ENCODE peak calls at places on chromosomes 6 and 20, in seven cellular contexts. A, U, X, B, N, L and R are unnamed samples. For H3K4me1, the result is how much of the 10 kb centered on the place peaks cover.

GRCh38 chr6:127737768-127738167 is 160.8 kb downstream of the C6orf58 start:
- DNase-seq in A (no peak), U (peak), X (no peak), B (no peak), N (peak), L (no peak), R (no peak)

GRCh38 chr6:33204165-33204414 is 365 bp upstream of the HSD17B8 start:
- DNase-seq in A (no peak), U (no peak), X (no peak), B (no peak), N (no peak), L (no peak), R (no peak)

GRCh38 chr20:3238616-3239025 is 369 bp downstream of the SLC4A11 start:
- DNase-seq in A (no peak), U (peak), X (no peak), B (no peak), N (no peak), L (peak), R (no peak)

GRCh38 chr6:72977114-72977513 is 248.2 kb downstream of the KHDC1L start:
- DNase-seq in A (no peak), U (no peak), X (no peak), B (no peak), N (no peak), L (no peak), R (no peak)

GRCh38 chr6:10210052-10210451 is 204.8 kb downstream of the TFAP2A start:
- DNase-seq in A (no peak), U (peak), X (no peak), B (no peak), N (no peak), L (peak), R (no peak)

GRCh38 chr6:108452725-108453195 is 108.0 kb upstream of the FOXO3 start:
- DNase-seq in A (no peak), U (peak), X (no peak), B (no peak), N (no peak), L (no peak), R (no peak)

GRCh38 chr6:47111685-47112084 is 69.6 kb upstream of the ADGRF1 start:
- DNase-seq in A (no peak), U (no peak), X (no peak), B (no peak), N (peak), L (peak), R (no peak)

GRCh38 chr6:108921547-108922331 is 73.5 kb downstream of the ARMC2 start:
- DNase-seq in A (no peak), U (peak), X (peak), B (peak), N (no peak), L (no peak), R (no peak)

GRCh38 chr6:129865013-129865412 is 3.9 kb upstream of the TMEM244 start:
- DNase-seq in A (no peak), U (no peak), X (no peak), B (no peak), N (no peak), L (no peak), R (no peak)

GRCh38 chr6:28111964-28112363 is 12.4 kb upstream of the ZSCAN16 start:
- DNase-seq in A (no peak), U (no peak), X (no peak), B (no peak), N (no peak), L (no peak), R (no peak)

GRCh38 chr6:139172151-139172550 is 37.3 kb downstream of the HECA start:
- DNase-seq in A (no peak), U (no peak), X (no peak), B (no peak), N (no peak), L (no peak), R (no peak)

GRCh38 chr20:10306440-10307358 is 88.1 kb downstream of the SNAP25 start:
- DNase-seq in A (no peak), U (peak), X (no peak), B (no peak), N (peak), L (no peak), R (no peak)

GRCh38 chr6:10722820-10723651 is at the start of gene TMEM14C:
- DNase-seq in A (peak), U (peak), X (peak), B (peak), N (peak), L (peak), R (peak)

GRCh38 chr6:144500886-144501285 is 215.8 kb downstream of the UTRN start:
- DNase-seq in A (no peak), U (no peak), X (no peak), B (no peak), N (no peak), L (no peak), R (no peak)

GRCh38 chr6:5599112-5599511 is 337.8 kb downstream of the FARS2 start:
- DNase-seq in A (no peak), U (peak), X (no peak), B (no peak), N (no peak), L (no peak), R (no peak)

GRCh38 chr6:10668126-10668917 is 26.1 kb downstream of the C6orf52 start:
- DNase-seq in A (no peak), U (no peak), X (no peak), B (no peak), N (no peak), L (no peak), R (no peak)

GRCh38 chr6:48883116-48883515 is 579.9 kb downstream of the MMUT start:
- DNase-seq in A (no peak), U (no peak), X (no peak), B (no peak), N (no peak), L (no peak), R (no peak)

GRCh38 chr6:106540907-106541306 is 88.4 kb downstream of the RTN4IP1 start:
- DNase-seq in A (no peak), U (peak), X (no peak), B (no peak), N (no peak), L (no peak), R (no peak)

GRCh38 chr6:135047324-135047723 is 7.3 kb downstream of the HBS1L start:
- DNase-seq in A (no peak), U (no peak), X (no peak), B (no peak), N (no peak), L (no peak), R (no peak)

GRCh38 chr6:135044639-135045038 is 10.0 kb downstream of the HBS1L start:
- DNase-seq in A (no peak), U (no peak), X (no peak), B (no peak), N (no peak), L (no peak), R (no peak)

GRCh38 chr6:135052939-135053338 is 1.7 kb downstream of the HBS1L start:
- DNase-seq in A (no peak), U (peak), X (no peak), B (no peak), N (no peak), L (no peak), R (no peak)

GRCh38 chr6:135046912-135047311 is 7.7 kb downstream of the HBS1L start:
- DNase-seq in A (no peak), U (no peak), X (no peak), B (no peak), N (no peak), L (no peak), R (no peak)

DNA sequence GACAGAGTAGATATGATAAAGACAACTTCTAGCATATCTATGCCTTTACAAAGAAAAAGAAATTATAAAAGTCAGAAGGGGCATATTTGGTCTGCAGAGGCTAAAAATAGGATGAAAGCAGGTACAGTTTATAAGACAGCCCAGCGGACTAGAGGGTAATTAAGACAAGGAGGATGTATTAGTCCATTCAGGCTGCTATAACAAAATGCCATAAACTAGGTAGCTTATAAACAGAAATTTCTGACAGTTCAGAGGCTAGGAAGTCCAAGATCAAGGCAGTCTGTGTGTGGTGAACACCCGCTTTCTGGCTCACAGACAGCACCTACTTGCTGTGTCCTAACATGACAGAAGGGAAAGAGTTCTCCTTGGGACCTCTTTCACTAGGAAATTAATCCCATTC is 5.7 kb downstream of the HBS1L start:
- DNase-seq in A (no peak), U (no peak), X (no peak), B (no peak), N (no peak), L (no peak), R (no peak)
- H3K4me1 ChIP-seq in A (under half), U (under half), X (under half), B (under half), N (under half), L (under half), R (under half)

GRCh38 chr20:59010321-59010994 is 3.4 kb upstream of the CTSZ start:
- DNase-seq in A (peak), U (no peak), X (no peak), B (peak), N (peak), L (peak), R (no peak)

GRCh38 chr20:59010995-59011873 is 4.2 kb upstream of the CTSZ start:
- DNase-seq in A (no peak), U (peak), X (no peak), B (peak), N (peak), L (peak), R (no peak)

GRCh38 chr20:59006864-59007757 is at the start of gene CTSZ:
- DNase-seq in A (peak), U (peak), X (peak), B (no peak), N (no peak), L (peak), R (no peak)

GRCh38 chr20:59007758-59008511 is 881 bp upstream of the CTSZ start:
- DNase-seq in A (peak), U (no peak), X (peak), B (no peak), N (no peak), L (no peak), R (no peak)

DNA sequence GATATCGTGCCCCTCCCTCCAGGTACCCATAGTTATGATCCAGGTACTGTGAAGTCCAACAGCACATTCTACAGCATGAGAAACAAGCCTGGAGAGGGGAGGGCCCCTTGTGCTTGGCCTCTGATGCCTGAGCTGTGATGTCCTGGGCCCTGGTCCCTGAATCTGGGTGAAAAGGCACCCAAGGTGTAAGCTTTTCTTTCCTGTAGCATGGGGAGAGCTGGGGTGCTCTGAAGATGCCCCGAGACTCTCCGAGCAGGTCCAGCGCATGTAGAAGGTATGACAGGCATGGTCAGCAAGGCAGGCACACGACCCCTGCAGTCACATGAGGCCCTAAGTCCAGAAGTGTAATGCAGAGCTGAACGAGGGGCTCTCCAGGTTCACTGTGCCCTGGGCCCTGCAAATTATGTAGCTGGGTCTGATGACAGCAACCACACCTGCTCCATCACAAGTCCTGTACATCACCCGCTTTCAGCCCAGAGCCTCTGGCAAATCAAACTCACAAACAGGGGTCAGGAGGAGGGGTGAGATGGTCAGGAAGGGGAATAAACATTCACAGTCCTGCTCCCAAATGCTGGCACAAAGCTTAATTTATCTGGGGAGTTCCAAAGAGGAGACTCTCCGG is 1.8 kb upstream of the CTSZ start:
- DNase-seq in A (no peak), U (no peak), X (no peak), B (peak), N (no peak), L (no peak), R (no peak)
- H3K4me1 ChIP-seq in A (under half), U (under half), X (under half), B (under half), N (under half), L (half or more), R (under half)

GRCh38 chr6:156859686-156860085 is 82.5 kb downstream of the ARID1B start:
- DNase-seq in A (no peak), U (no peak), X (no peak), B (no peak), N (no peak), L (no peak), R (peak)
- H3K4me1 ChIP-seq in A (under half), U (under half), X (half or more), B (under half), N (under half), L (under half), R (under half)

GRCh38 chr6:41646026-41646795 is 7.9 kb downstream of the MDFI start:
- DNase-seq in A (no peak), U (no peak), X (no peak), B (no peak), N (no peak), L (no peak), R (no peak)

GRCh38 chr6:41645007-41645618 is 6.8 kb downstream of the MDFI start:
- DNase-seq in A (no peak), U (no peak), X (no peak), B (no peak), N (no peak), L (no peak), R (no peak)

GRCh38 chr6:41643899-41644269 is 5.6 kb downstream of the MDFI start:
- DNase-seq in A (no peak), U (no peak), X (no peak), B (no peak), N (peak), L (no peak), R (no peak)

GRCh38 chr6:41642960-41643898 is 5.0 kb downstream of the MDFI start:
- DNase-seq in A (no peak), U (no peak), X (no peak), B (no peak), N (no peak), L (no peak), R (no peak)

DNA sequence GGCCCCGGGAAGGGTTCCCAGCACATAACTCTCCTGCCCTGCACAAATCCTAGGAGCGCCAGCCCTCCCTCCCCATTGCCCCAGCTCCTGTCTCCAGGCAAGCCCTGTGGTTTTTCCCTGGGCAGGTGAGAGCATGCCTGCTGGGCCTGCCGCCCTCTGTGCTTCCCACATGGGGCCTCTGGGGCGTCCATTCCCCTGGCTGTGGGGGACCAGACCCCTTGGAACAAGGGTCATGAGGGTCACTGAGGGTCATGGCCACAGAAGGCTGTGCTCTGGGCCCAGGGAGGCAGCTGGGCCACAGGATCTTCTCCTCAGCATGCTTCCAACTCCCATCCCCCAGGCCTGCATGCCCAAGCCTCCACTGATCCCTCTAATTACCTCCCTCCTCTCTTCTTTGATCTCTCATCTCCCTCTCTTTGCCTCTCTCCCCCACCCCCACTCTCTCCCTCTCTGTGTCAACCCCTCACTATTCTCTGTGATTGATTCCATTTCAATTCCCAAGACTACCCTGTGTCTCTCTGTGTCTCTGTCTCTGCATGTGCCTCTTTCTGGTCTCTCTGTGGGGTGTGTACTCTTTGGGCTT is 6.1 kb downstream of the MDFI start:
- DNase-seq in A (no peak), U (no peak), X (no peak), B (no peak), N (peak), L (no peak), R (no peak)
- H3K4me1 ChIP-seq in A (under half), U (under half), X (under half), B (under half), N (under half), L (under half), R (under half)

DNA sequence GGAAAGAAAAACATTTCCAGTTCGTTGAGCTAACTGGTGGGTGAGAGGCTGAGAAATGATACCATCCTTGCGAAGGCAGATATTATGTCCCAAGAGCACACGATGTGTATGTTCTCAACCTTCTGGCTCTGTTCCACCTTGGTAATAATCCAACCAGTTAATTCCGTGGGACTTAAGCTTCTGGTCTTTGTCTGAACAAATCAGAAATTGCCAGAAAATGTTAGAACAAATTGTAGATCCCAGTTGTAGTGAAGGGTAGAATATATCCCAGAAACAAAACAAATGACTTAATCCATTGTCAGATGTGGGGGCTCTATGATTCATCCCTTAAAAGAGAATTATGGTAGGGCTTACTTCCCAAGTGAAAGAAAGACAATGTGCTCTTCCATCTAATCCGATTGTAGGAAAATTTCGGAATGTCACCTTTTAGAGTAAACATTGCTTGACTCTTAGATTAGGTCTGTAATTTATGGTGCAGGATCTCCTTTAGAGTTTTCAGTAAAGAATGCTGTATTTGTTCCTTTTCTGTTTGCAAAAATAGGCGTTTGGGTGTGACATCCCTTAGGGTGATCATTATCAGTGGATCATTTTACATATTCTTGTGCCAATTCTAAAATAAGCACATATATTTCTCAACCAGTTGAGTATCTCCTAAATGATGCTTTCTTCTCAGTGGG is 234.5 kb upstream of the ZNF217 start:
- DNase-seq in A (no peak), U (peak), X (no peak), B (no peak), N (peak), L (peak), R (no peak)
- H3K4me1 ChIP-seq in A (under half), U (under half), X (under half), B (under half), N (under half), L (half or more), R (under half)

DNA sequence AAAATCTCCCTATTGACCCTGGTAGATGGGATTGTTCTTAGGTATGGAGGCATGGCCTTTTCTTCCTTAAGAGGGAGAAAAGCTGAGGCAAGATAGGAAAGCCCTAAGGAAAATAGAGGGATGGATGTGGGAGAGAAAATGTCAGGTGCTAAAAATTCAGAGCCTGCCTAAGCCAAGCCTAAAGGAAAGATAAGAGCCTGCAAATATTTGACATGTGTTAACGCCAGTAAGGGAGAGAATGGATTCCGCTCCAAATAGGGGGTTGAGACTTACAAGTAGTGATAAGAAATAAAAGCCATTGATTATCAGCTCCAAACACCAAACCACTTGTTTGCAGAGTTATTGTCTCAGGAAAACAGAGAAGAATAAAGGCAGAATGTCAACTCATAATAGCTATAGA is 533.6 kb downstream of the PTPRT start:
- DNase-seq in A (no peak), U (no peak), X (no peak), B (no peak), N (no peak), L (no peak), R (peak)
- H3K4me1 ChIP-seq in A (under half), U (under half), X (under half), B (under half), N (under half), L (under half), R (under half)

GRCh38 chr6:165768961-165769360 is 105.9 kb upstream of the PDE10A start:
- DNase-seq in A (no peak), U (no peak), X (no peak), B (no peak), N (no peak), L (no peak), R (no peak)

GRCh38 chr6:165767228-165767627 is 104.2 kb upstream of the PDE10A start:
- DNase-seq in A (peak), U (no peak), X (no peak), B (no peak), N (no peak), L (no peak), R (peak)

GRCh38 chr6:165769884-165770283 is 106.8 kb upstream of the PDE10A start:
- DNase-seq in A (no peak), U (no peak), X (no peak), B (no peak), N (no peak), L (no peak), R (no peak)

GRCh38 chr6:165769401-165769800 is 106.4 kb upstream of the PDE10A start:
- DNase-seq in A (no peak), U (no peak), X (no peak), B (no peak), N (no peak), L (no peak), R (peak)

DNA sequence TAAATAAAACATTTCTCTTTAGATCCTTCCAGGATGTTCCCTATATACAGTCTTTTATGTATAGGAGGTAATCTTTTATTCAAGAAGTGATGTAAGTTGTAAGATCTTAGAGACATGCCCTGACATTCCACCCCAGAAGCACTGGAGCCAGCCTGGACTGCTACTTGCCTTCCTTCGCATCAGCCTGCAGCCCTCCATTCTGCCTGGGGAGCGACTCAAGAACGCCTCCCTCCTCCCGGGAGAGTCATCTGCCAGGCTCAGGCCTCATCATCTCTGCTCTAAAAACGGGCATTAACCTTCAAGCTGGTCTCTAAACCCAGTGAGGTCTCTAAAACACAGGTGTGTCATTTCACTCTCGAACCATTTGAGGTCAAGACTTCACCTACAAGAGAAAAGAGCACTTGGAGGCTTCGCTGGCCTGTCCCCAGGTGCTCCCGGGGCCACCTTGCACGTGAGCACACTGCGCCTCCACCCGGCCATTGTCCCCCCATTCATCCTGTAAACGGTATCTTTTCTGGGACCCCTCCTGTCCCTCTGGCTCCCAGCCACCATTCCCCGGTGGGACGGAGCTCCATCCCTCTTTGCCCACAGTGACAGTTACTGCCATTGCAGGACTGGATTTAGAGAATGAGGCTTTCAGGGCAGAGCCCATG is 107.5 kb upstream of the PDE10A start:
- DNase-seq in A (no peak), U (no peak), X (no peak), B (no peak), N (no peak), L (no peak), R (peak)
- H3K4me1 ChIP-seq in A (under half), U (under half), X (under half), B (under half), N (under half), L (under half), R (under half)